ENCODE peak calls at places on chromosomes 5 and 9, in five cellular contexts. I is AG09319, Q is head of caudate nucleus, F is amygdala, T is coronary artery. U is an unnamed sample.

GRCh38 chr9:38068866-38069628 is at the start of gene SHB:
- DNase-seq in I (no peak), Q (peak), T (peak), F (peak), U (peak)

GRCh38 chr9:2228132-2228531 is 213.0 kb downstream of the SMARCA2 start:
- DNase-seq in F (peak), T (no peak), Q (peak), I (no peak), U (peak)

GRCh38 chr5:168346417-168346816 is 55.0 kb downstream of the WWC1 start:
- DNase-seq in Q (no peak), T (no peak), I (no peak), F (no peak), U (no peak)

GRCh38 chr5:127280494-127281220 is 9.9 kb upstream of the MEGF10 start:
- DNase-seq in Q (no peak), I (no peak), F (no peak), T (no peak), U (no peak)

GRCh38 chr9:75962186-75963036 is 71.9 kb downstream of the PCSK5 start:
- DNase-seq in F (no peak), Q (no peak), I (no peak), T (no peak), U (peak)

GRCh38 chr5:129716235-129717030 is 31.5 kb upstream of the MINAR2 start:
- DNase-seq in Q (no peak), F (no peak), I (no peak), T (no peak), U (no peak)

GRCh38 chr9:28342815-28343338 is 769.6 kb upstream of the C9orf72 start:
- DNase-seq in I (no peak), Q (no peak), T (no peak), F (no peak), U (no peak)

GRCh38 chr5:131825404-131826013 is 28.7 kb upstream of the FNIP1 start:
- DNase-seq in T (no peak), F (no peak), Q (no peak), I (no peak), U (no peak)

U was measured in dorsolateral prefrontal cortex.